ENCODE peak calls at places on chromosome 19, in nine cellular contexts. I is non-pigmented ciliary epithelial cell; F is kidney; Y is activated CD4-positive, CD25-positive, alpha-beta regulatory T cell; K is T-helper 9 cell; U is NCI-H1694; X is NCI-H1092; O is effector memory CD8-positive, alpha-beta T cell; Z is cardiac fibroblast. J is an unnamed sample.
A peak's percentile ranks its signal among the peaks of the same experiment; 100 is the strongest.

GRCh38 chr19:49718511-49718910 is 27.6 kb downstream of the CPT1C start:
- DNase-seq in I (no peak), F (no peak), Y (no peak), K (no peak), U (no peak), X (no peak), O (no peak), Z (peak; percentile 24), J (no peak)

GRCh38 chr19:53183146-53183545 is 10.0 kb downstream of the ZNF665 start:
- DNase-seq in I (peak; percentile 74), F (no peak), Y (no peak), K (no peak), U (no peak), X (no peak), O (no peak), Z (peak; percentile 56), J (no peak)

GRCh38 chr19:14611051-14611450 is 28.2 kb downstream of the CLEC17A start:
- DNase-seq in I (no peak), F (no peak), Y (no peak), K (no peak), U (no peak), X (no peak), O (no peak), Z (no peak), J (no peak)

GRCh38 chr19:12939292-12939606 is 840 bp downstream of the CALR start:
- DNase-seq in I (peak; percentile 26), F (peak; percentile 78), Y (no peak), K (no peak), U (no peak), X (no peak), O (no peak), Z (peak; percentile 54), J (no peak)

GRCh38 chr19:20923077-20923871 is at the start of gene ZNF85:
- DNase-seq in I (peak; percentile 63), F (peak; percentile 94), Y (peak; percentile 71), K (peak; percentile 80), U (peak; percentile 70), X (peak; percentile 82), O (peak; percentile 87), Z (peak; percentile 94), J (peak; percentile 93)

GRCh38 chr19:47582320-47582909 is 9.5 kb upstream of the ZNF541 start:
- DNase-seq in I (peak; percentile 71), F (no peak), Y (no peak), K (no peak), U (no peak), X (no peak), O (no peak), Z (peak; percentile 46), J (no peak)

GRCh38 chr19:53898680-53899341 is 10.3 kb upstream of the CACNG7 start:
- DNase-seq in I (no peak), F (peak; percentile 66), Y (no peak), K (no peak), U (no peak), X (no peak), O (no peak), Z (no peak), J (no peak)

GRCh38 chr19:46872967-46873366 is 12.2 kb downstream of the ARHGAP35 start:
- DNase-seq in I (no peak), F (no peak), Y (no peak), K (no peak), U (no peak), X (no peak), O (no peak), Z (no peak), J (no peak)

GRCh38 chr19:16509141-16510061 is 13.2 kb downstream of the C19orf44 start:
- DNase-seq in I (no peak), F (no peak), Y (no peak), K (no peak), U (no peak), X (no peak), O (no peak), Z (no peak), J (no peak)

GRCh38 chr19:38120471-38121030 is 103.5 kb downstream of the DPF1 start:
- DNase-seq in I (no peak), F (no peak), Y (no peak), K (no peak), U (no peak), X (no peak), O (no peak), Z (no peak), J (no peak)

GRCh38 chr19:13275016-13275722 is 125.0 kb downstream of the IER2 start:
- DNase-seq in I (no peak), F (no peak), Y (no peak), K (no peak), U (no peak), X (no peak), O (no peak), Z (no peak), J (no peak)

GRCh38 chr19:7699422-7700127 is 2.4 kb downstream of the FCER2 start:
- DNase-seq in I (no peak), F (no peak), Y (no peak), K (no peak), U (no peak), X (no peak), O (no peak), Z (peak; percentile 43), J (no peak)

GRCh38 chr19:13337181-13337580 is 169.1 kb downstream of the CACNA1A start:
- DNase-seq in I (no peak), F (no peak), Y (no peak), K (no peak), U (no peak), X (no peak), O (no peak), Z (no peak), J (no peak)

GRCh38 chr19:51156710-51157109 is 14.6 kb downstream of the SIGLEC7 start:
- DNase-seq in I (no peak), F (no peak), Y (no peak), K (no peak), U (no peak), X (no peak), O (no peak), Z (no peak), J (no peak)